ENCODE peak calls at places on chromosomes 5 and 9, in five cellular contexts. Q is MM.1S, F is spleen, V is psoas muscle, P is tibial artery. R is an unnamed sample.

GRCh38 chr5:140261403-140262171 is 41.3 kb downstream of the PFDN1 start:
- DNase-seq in P (peak; percentile 79), V (peak; percentile 60), Q (no peak), F (no peak), R (peak; percentile 75)

GRCh38 chr9:106286249-106286648 is 576.7 kb upstream of the ZNF462 start:
- DNase-seq in P (no peak), V (no peak), Q (no peak), F (no peak), R (no peak)

GRCh38 chr9:35563791-35564197 is 41.3 kb upstream of the TESK1 start:
- DNase-seq in V (peak; percentile 71), Q (no peak), P (peak; percentile 74), F (no peak), R (no peak)

GRCh38 chr5:27241564-27242257 is 203.3 kb upstream of the CDH9 start:
- DNase-seq in P (no peak), F (no peak), Q (peak; percentile 28), V (no peak), R (no peak)

GRCh38 chr9:128365525-128365924 is 5.6 kb upstream of the URM1 start:
- DNase-seq in Q (no peak), F (no peak), P (no peak), V (no peak), R (no peak)

GRCh38 chr9:93200449-93200742 is 16.5 kb downstream of the WNK2 start:
- DNase-seq in P (no peak), Q (no peak), F (no peak), V (no peak), R (peak; percentile 7)

GRCh38 chr5:76175821-76176403 is 92.7 kb downstream of the SV2C start:
- DNase-seq in F (no peak), V (no peak), Q (peak; percentile 63), P (no peak), R (no peak)

GRCh38 chr9:4384750-4385149 is 84.9 kb upstream of the GLIS3 start:
- DNase-seq in V (no peak), F (no peak), Q (no peak), P (no peak), R (no peak)

GRCh38 chr5:123289210-123289609 is 134.0 kb downstream of the CEP120 start:
- DNase-seq in V (no peak), Q (no peak), P (no peak), F (no peak), R (no peak)

GRCh38 chr5:123287881-123288280 is 135.3 kb downstream of the CEP120 start:
- DNase-seq in Q (no peak), P (no peak), F (no peak), V (no peak), R (no peak)

GRCh38 chr5:123283537-123283936 is 139.7 kb downstream of the CEP120 start:
- DNase-seq in V (no peak), P (no peak), Q (no peak), F (no peak), R (no peak)

GRCh38 chr5:123283031-123283430 is 140.2 kb downstream of the CEP120 start:
- DNase-seq in P (peak; percentile 36), V (no peak), Q (no peak), F (no peak), R (no peak)

DNA sequence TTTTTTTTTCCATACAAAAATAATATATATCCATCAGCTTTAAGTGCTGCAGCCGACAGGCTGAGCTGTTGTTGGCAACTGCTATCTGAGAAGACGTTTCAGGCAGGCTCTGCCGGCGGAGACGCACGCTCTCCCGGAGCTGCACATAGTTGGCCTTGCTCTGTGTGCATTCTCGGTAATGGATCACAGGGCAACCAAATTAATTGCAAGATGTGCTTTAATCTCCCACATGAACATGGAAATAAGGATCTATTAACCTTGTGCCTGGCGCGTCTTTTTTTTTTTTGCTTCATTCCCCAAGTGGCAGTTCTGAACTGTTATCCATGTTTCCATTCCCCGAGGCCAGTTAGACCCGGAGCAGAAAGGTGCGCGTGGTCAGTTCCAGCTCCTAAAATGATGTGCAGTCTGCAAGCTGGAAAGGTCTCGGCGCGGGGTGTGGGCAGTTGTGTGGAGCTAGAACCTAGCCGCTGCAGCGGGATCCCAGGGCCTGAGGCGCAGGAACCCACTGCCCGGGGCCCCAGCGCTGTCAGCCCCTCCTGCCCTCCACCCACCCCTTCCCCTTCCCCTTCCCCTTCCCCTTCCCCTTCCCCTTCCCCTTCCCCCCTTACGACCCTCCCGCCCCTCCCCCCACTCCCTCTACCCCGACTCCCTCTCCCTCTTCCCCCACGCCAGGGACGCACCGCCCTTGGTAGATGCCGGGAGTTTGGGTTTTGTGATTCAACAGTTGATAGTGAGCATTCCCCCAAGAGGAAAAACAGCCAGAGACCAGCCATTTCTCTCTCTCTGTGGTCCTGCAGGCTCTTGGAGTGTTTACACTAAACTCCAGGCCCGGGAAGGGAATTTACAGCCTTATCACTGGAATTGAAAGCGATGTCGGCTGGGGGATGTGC is 137.8 kb downstream of the CEP120 start:
- DNase-seq in P (peak; percentile 44), Q (no peak), V (no peak), F (no peak), R (no peak)
- H3K4me3 ChIP-seq in P (peak overlapping the region; percentile 47), Q (no peak overlapping the region), V (no peak overlapping the region), F (no peak overlapping the region), R (peak overlapping the region; percentile 23)

GRCh38 chr5:141875795-141876627 is 2.2 kb downstream of the PCDH1 start:
- DNase-seq in Q (no peak), F (peak; percentile 76), P (no peak), V (no peak), R (peak; percentile 86)
- H3K4me3 ChIP-seq in Q (peak overlapping the region; percentile 71), F (peak overlapping the region; percentile 11), P (peak overlapping the region; percentile 68), V (peak overlapping the region; percentile 71), R (peak overlapping the region; percentile 41)

GRCh38 chr5:55905251-55905650 is 54.1 kb downstream of the IL31RA start:
- DNase-seq in V (no peak), Q (no peak), P (no peak), F (no peak), R (no peak)
- H3K4me3 ChIP-seq in V (no peak overlapping the region), Q (no peak overlapping the region), P (no peak overlapping the region), F (no peak overlapping the region), R (no peak overlapping the region)

GRCh38 chr5:43006411-43007202 is 33.5 kb downstream of the ANXA2R start:
- DNase-seq in P (no peak), F (peak; percentile 74), V (no peak), Q (no peak), R (no peak)
- H3K4me3 ChIP-seq in P (peak overlapping the region; percentile 53), F (peak overlapping the region; percentile 43), V (peak overlapping the region; percentile 74), Q (no peak overlapping the region), R (peak overlapping the region; percentile 32)

DNA sequence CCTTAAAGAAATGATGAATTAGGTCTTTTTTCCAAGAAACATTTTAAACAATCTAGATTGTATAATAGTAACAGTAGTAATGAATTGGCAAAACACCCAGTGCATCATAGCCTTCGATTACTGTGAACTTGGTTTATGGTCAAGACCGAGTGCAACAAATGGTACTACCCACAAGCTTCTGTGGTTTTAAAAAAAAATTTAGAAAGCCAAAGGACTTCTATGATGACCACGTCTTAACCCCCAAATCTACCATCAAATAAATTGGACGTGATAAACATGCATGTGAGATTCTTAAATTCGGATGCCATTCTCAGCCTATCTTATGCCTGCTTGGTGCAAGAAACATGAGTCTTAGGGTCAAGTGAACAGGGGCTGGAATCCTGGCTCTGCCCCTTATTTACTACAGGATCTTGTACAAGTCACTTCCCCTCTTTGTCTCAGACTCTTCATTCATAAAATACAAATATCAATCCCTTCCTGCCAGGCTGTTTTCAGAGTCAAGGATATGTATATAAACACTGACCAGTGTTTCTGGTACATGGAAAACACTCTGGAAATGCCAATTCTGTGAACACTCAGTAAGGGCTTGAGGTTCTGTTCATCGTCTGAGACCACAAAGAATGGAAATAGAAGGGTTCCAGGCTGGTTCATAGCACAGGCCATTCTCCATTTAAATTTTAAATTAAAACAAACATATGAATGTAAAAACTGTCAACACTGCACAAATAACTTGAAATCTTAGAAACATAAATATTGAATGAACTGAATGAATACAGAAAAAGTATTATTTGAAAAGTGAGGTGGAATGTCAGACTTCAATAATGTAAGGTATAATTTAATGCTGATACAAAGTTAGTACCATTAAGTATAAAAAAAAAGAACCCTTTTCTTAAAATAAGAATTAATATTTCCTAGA is 107.8 kb downstream of the NR6A1 start:
- DNase-seq in V (no peak), P (no peak), Q (no peak), F (no peak), R (no peak)
- H3K4me3 ChIP-seq in V (no peak overlapping the region), P (no peak overlapping the region), Q (no peak overlapping the region), F (no peak overlapping the region), R (no peak overlapping the region)

DNA sequence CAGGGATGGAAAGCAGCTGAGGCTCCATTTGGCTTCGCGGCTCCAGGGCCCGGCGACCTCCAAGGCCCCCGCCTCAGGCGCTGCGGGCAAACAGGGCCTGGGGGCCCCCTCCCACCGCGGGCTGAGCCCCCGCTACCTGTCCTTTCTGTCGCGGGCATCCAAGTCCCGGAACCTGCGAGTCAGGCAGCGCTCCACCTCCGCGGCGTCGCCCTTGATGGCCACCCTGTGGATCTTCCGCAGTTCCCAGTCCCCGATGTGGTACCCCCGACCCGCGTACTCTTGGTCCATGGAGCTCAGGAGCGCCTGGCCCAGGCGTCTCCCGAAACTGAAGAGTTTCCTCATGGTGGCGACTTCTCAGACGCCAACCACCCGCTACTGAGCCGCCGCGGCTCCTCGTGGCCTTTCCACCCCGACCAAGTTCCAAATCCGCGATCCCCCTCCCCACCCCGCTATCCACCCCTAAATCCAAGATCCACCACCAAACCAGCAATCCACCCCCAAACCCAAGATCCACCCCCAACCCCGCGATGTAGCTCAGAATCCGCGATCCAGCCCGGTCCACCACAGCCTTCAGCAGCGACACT is 86.5 kb upstream of the CCDC180 start:
- DNase-seq in Q (no peak), V (no peak), P (no peak), F (no peak), R (no peak)
- H3K4me3 ChIP-seq in Q (peak overlapping the region; percentile 58), V (peak overlapping the region; percentile 47), P (peak overlapping the region; percentile 20), F (peak overlapping the region; percentile 35), R (peak overlapping the region; percentile 42)

DNA sequence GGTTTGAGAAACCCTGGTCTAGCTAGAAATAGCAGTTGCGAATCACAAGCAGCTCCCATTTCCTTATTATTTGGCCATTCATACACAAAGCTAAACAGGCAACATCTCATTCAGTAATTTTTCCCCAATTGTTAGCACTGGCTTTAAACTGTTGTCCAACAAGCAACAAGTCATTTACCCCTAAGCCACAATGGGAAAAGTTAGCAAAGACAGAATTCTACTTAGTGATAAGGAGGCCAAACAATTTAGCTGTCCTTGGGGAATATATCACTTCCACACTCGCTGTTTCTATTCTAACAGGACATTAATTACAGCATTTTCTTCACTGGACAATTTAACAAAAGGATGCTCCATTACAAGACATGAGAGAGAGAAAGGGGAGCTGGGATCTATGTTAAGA is 2.8 kb downstream of the MYO10 start:
- DNase-seq in V (no peak), P (no peak), Q (no peak), F (no peak), R (no peak)
- H3K4me3 ChIP-seq in V (peak overlapping the region; percentile 88), P (peak overlapping the region; percentile 92), Q (no peak overlapping the region), F (peak overlapping the region; percentile 76), R (no peak overlapping the region)